ENCODE peak calls at places on chromosomes 16 and 17, in ten cellular contexts. E, G, L, W, R, U, N, O, B and V are unnamed samples.
A peak's percentile ranks its signal among the peaks of the same experiment; 100 is the strongest.

GRCh38 chr16:85416267-85417109 is 196.6 kb upstream of the GSE1 start:
- DNase-seq in E (no peak), G (peak; percentile 27), L (peak; percentile 82), W (peak; percentile 66), R (no peak), U (peak; percentile 66), N (no peak), O (peak; percentile 67), B (peak; percentile 78), V (no peak)

GRCh38 chr17:27293898-27294688 is at the start of gene WSB1:
- DNase-seq in E (peak; percentile 93), G (peak; percentile 93), L (peak; percentile 92), W (peak; percentile 98), R (peak; percentile 62), U (peak; percentile 93), N (peak; percentile 93), O (peak; percentile 85), B (peak; percentile 97), V (peak; percentile 98)

GRCh38 chr17:8140058-8140412 is 12.2 kb downstream of the PER1 start:
- DNase-seq in E (no peak), G (peak; percentile 45), L (peak; percentile 27), W (peak; percentile 66), R (no peak), U (no peak), N (peak; percentile 59), O (no peak), B (no peak), V (no peak)

GRCh38 chr16:59260892-59261291 is 526.8 kb upstream of the GOT2 start:
- DNase-seq in E (no peak), G (no peak), L (no peak), W (no peak), R (no peak), U (no peak), N (no peak), O (no peak), B (no peak), V (no peak)

GRCh38 chr17:41891135-41892065 is 26.2 kb upstream of the KLHL11 start:
- DNase-seq in E (no peak), G (no peak), L (no peak), W (no peak), R (no peak), U (no peak), N (no peak), O (no peak), B (no peak), V (no peak)

GRCh38 chr17:50139185-50139783 is 9.3 kb upstream of the SAMD14 start:
- DNase-seq in E (no peak), G (no peak), L (no peak), W (no peak), R (no peak), U (no peak), N (no peak), O (no peak), B (no peak), V (no peak)

GRCh38 chr16:50265260-50265659 is 1.1 kb upstream of the ADCY7 start:
- DNase-seq in E (peak; percentile 13), G (no peak), L (no peak), W (no peak), R (no peak), U (peak; percentile 38), N (no peak), O (peak; percentile 49), B (no peak), V (no peak)

GRCh38 chr17:773467-774319 is 8.4 kb downstream of the GLOD4 start:
- DNase-seq in E (no peak), G (no peak), L (no peak), W (no peak), R (no peak), U (no peak), N (no peak), O (no peak), B (no peak), V (no peak)

GRCh38 chr17:29368926-29369325 is 21.2 kb upstream of the TAOK1 start:
- DNase-seq in E (peak; percentile 24), G (no peak), L (no peak), W (no peak), R (no peak), U (no peak), N (no peak), O (no peak), B (no peak), V (no peak)

GRCh38 chr17:29359777-29360176 is 30.4 kb upstream of the TAOK1 start:
- DNase-seq in E (no peak), G (no peak), L (no peak), W (no peak), R (no peak), U (no peak), N (no peak), O (no peak), B (no peak), V (no peak)

GRCh38 chr17:29364691-29365090 is 25.5 kb upstream of the TAOK1 start:
- DNase-seq in E (no peak), G (no peak), L (no peak), W (no peak), R (no peak), U (no peak), N (no peak), O (no peak), B (no peak), V (no peak)

GRCh38 chr17:29368161-29368560 is 22.0 kb upstream of the TAOK1 start:
- DNase-seq in E (no peak), G (no peak), L (no peak), W (no peak), R (no peak), U (no peak), N (no peak), O (no peak), B (no peak), V (no peak)

DNA sequence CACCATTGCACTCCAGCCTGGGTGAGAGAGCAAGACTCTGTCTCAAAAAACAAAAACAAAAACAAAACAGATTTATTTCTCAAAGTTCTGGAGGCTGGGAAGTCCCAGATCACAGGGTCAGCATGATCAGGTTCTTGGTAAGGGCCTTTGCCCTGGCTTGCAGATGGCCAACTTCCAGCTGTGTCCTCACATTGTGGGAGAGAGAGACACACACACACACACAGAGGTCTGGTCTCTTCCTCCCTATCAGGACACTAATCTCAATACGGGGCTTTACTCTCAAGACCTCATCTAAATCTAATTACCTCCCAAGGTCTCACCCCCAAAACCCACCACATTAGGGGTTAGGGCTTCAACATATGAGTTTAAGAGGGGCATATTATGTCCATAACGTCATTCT is 26.4 kb upstream of the TAOK1 start:
- DNase-seq in E (no peak), G (no peak), L (no peak), W (no peak), R (no peak), U (no peak), N (no peak), O (no peak), B (no peak), V (no peak)
- TF ChIP-seq CTCF in E (no peak), G (no peak), L (no peak), W (no peak), R (no peak), U (no peak), N (no peak), O (no peak), B (no peak), V (no peak)

DNA sequence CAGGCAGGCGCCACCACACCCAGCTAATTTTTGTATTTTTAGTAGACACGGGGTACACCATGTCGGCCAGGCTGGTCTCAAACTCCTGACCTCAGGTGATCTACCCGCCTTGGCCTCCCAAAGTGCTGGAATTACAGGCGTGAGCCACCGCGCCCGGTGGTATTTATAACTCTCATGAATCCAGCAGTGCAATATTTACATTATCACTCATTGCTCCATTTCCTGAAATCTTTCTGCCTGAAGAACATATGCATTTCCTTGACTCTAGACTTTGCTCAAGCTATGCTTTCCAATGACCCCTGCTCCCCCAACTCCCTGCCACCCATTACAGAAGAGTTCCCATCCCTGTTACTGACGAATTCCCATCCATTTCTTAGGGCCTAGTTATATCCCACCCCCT is 19.7 kb upstream of the NDUFAB1 start:
- DNase-seq in E (no peak), G (no peak), L (no peak), W (no peak), R (no peak), U (no peak), N (no peak), O (no peak), B (no peak), V (no peak)
- TF ChIP-seq CTCF in E (no peak), G (no peak), L (no peak), W (no peak), R (no peak), U (no peak), N (no peak), O (no peak), B (no peak), V (no peak)

GRCh38 chr16:4937782-4938682 is 1.1 kb upstream of the PPL start:
- DNase-seq in E (no peak), G (no peak), L (no peak), W (no peak), R (no peak), U (no peak), N (peak; percentile 88), O (no peak), B (no peak), V (no peak)

GRCh38 chr16:4934591-4934990 is 2.4 kb downstream of the PPL start:
- DNase-seq in E (no peak), G (no peak), L (no peak), W (no peak), R (no peak), U (no peak), N (no peak), O (no peak), B (no peak), V (no peak)

GRCh38 chr16:4936991-4937781 is at the start of gene PPL:
- DNase-seq in E (no peak), G (peak; percentile 61), L (peak; percentile 96), W (peak; percentile 75), R (no peak), U (no peak), N (peak; percentile 92), O (no peak), B (peak; percentile 83), V (no peak)

GRCh38 chr16:4935231-4935855 is 1.6 kb downstream of the PPL start:
- DNase-seq in E (no peak), G (peak; percentile 87), L (peak; percentile 67), W (peak; percentile 80), R (peak; percentile 75), U (no peak), N (peak; percentile 94), O (no peak), B (no peak), V (peak; percentile 96)

DNA sequence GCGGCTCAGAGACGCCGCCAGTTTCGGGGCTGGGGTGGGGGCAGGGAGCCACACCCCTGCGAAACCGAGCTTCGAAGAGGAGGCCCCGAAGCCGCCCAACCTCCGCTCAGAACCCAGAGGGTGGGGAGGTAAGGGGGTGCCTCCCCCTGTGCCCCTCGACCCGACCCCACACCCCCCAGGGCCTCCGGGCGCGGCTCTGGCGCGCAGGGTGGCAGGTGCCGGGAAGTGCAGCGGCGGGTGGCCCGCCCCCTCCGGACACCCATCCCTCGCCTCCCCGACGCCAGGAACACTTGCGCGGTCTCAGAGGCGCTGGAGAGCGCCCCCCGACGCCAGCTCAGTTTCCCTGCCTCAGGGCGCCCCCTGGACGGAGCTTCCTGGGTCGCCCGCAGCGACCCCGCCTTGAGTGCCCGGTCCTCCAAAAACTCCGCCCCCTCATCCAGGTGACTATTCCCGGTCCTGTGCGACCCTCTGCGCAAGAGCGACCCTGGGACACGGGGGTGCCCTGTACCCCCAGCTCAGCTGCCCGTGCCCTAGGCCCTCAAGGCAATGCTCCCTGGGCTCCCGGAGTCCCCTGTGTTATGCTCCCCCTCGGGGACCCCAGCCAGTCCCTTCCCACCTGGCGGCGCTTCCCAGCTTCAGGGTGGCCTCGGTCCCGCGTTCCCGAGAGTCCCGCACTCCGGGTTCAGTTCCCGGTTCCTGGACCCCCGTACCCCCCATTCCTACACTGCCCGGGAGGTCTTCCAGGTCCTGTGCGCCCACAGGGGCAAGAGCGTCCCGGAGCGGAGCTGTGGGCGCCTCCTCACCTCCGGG is 562 bp downstream of the PPL start:
- DNase-seq in E (no peak), G (no peak), L (peak; percentile 51), W (peak; percentile 63), R (no peak), U (no peak), N (peak; percentile 57), O (peak; percentile 28), B (no peak), V (no peak)
- TF ChIP-seq CTCF in E (peak; percentile 13), G (peak; percentile 10), L (peak; percentile 44), W (no peak), R (no peak), U (no peak), N (peak; percentile 45), O (peak; percentile 20), B (peak; percentile 9), V (no peak)

GRCh38 chr16:14377326-14377725 is 252.7 kb downstream of the PARN start:
- DNase-seq in E (peak; percentile 24), G (no peak), L (no peak), W (no peak), R (no peak), U (no peak), N (no peak), O (no peak), B (no peak), V (no peak)
- TF ChIP-seq CTCF in E (no peak), G (no peak), L (no peak), W (no peak), R (no peak), U (no peak), N (no peak), O (no peak), B (no peak), V (no peak)